ENCODE peak calls at places on chromosomes 4 and X, in four cellular contexts. I, A, V and K are unnamed samples.

GRCh38 chr4:129344058-129344457 is 248.1 kb downstream of the C4orf33 start:
- DNase-seq in I (no peak), A (no peak), V (no peak), K (no peak)

GRCh38 chr4:169823685-169824084 is 65.9 kb upstream of the HPF1 start:
- DNase-seq in I (peak; percentile 66), A (peak; percentile 16), V (peak; percentile 35), K (no peak)

GRCh38 chr4:42515156-42515884 is 118.0 kb downstream of the SHISA3 start:
- DNase-seq in I (no peak), A (no peak), V (no peak), K (no peak)

GRCh38 chr4:174464949-174465348 is 57.3 kb downstream of the HPGD start:
- DNase-seq in I (no peak), A (no peak), V (no peak), K (no peak)

GRCh38 chr4:65654976-65655375 is 15.3 kb downstream of the EPHA5 start:
- DNase-seq in I (no peak), A (no peak), V (no peak), K (no peak)

GRCh38 chr4:15012017-15012788 is 9.9 kb downstream of the CPEB2 start:
- DNase-seq in I (no peak), A (no peak), V (no peak), K (no peak)

GRCh38 chr4:8495803-8496202 is 55.2 kb downstream of the TRMT44 start:
- DNase-seq in I (no peak), A (no peak), V (no peak), K (no peak)

GRCh38 chrX:153469811-153470410 is 465 bp downstream of the HAUS7 start:
- DNase-seq in I (no peak), A (peak; percentile 10), V (no peak), K (peak; percentile 38)

GRCh38 chr4:5460106-5460801 is 248.1 kb downstream of the EVC2 start:
- DNase-seq in I (peak; percentile 17), A (no peak), V (no peak), K (peak; percentile 65)

GRCh38 chr4:56817840-56818491 is 3.5 kb downstream of the SPINK2 start:
- DNase-seq in I (no peak), A (peak; percentile 21), V (no peak), K (no peak)

GRCh38 chr4:98341309-98341708 is 80.1 kb downstream of the RAP1GDS1 start:
- DNase-seq in I (no peak), A (no peak), V (no peak), K (peak; percentile 73)

GRCh38 chrX:140507982-140508305 is 3.1 kb upstream of the SOX3 start:
- DNase-seq in I (peak; percentile 67), A (no peak), V (no peak), K (peak; percentile 76)

GRCh38 chr4:80322716-80323115 is 12.8 kb upstream of the CFAP299 start:
- DNase-seq in I (no peak), A (no peak), V (no peak), K (no peak)
- TF ChIP-seq CTCF in I (no peak), A (no peak), V (peak; percentile 27), K (no peak)

DNA sequence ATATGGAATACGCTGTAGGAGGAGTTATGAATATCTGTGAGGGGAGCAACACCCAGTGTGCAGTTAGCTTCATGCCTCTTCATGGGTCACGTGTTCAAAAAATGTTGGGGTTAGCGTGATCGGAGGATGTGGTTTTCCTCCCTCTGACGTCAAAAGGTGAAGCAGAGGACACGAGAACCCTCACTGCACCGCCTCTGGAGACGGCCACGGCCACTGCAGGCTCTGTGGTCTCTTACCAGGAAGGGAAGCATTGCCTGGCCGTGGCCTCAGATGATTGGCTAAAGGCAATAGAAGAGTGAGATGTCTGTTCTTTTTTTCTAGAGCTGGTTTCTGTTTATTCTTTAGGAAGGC is 28.9 kb downstream of the HTT-AS start:
- DNase-seq in I (no peak), A (peak; percentile 72), V (no peak), K (no peak)
- TF ChIP-seq CTCF in I (no peak), A (no peak), V (no peak), K (no peak)

GRCh38 chr4:25955705-25956104 is 41.7 kb downstream of the SMIM20 start:
- DNase-seq in I (no peak), A (no peak), V (no peak), K (no peak)

GRCh38 chr4:25956260-25956659 is 42.2 kb downstream of the SMIM20 start:
- DNase-seq in I (no peak), A (no peak), V (no peak), K (no peak)

GRCh38 chr4:25954293-25954904 is 40.4 kb downstream of the SMIM20 start:
- DNase-seq in I (no peak), A (no peak), V (no peak), K (no peak)

GRCh38 chr4:25951390-25951952 is 37.5 kb downstream of the SMIM20 start:
- DNase-seq in I (no peak), A (no peak), V (no peak), K (no peak)

GRCh38 chr4:25953740-25954139 is 39.7 kb downstream of the SMIM20 start:
- DNase-seq in I (no peak), A (no peak), V (no peak), K (no peak)
- TF ChIP-seq CTCF in I (no peak), A (no peak), V (no peak), K (no peak)

DNA sequence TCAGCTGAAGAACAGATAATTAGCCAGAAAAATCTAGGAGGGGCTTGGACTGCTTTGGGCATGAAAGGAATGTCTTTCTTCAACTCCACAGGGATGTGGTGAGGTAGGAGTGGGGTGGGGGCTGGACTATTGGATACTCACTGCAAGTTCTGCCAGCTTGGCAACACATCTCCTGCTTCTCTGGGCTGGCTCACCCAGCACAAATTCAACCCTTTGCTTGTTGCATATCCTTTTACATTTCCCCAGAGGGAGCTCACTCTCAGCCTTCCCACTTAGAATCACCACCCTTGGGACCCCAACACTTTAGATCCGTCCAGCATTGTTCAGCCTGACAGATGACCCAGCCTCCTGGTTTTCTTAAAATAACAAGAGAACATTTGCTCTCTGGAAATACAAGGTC is 120.6 kb downstream of the KDR start:
- DNase-seq in I (no peak), A (no peak), V (no peak), K (no peak)
- TF ChIP-seq CTCF in I (no peak), A (no peak), V (no peak), K (no peak)

GRCh38 chrX:115493015-115493414 is 68.0 kb upstream of the PLS3 start:
- DNase-seq in I (no peak), A (no peak), V (no peak), K (no peak)
- TF ChIP-seq CTCF in I (no peak), A (no peak), V (no peak), K (no peak)

DNA sequence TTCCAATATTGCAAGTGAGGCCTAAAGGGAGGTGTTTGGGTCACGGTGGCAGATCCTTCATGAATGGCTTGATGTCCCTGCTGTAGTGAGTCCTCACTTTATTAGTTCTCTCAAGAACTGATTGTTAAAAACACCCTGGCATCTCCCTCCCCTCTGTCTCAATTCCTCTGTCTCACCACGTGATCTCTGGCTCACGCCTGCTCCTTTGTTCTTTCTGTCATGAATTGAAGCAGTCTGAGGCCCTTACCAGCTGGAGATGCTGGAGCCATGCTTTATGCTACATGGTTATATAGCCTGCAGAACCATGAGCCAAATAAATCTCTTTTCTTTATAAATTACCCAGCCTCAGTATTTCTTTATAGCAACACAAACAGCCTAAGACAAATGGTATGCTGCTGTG is 980.7 kb upstream of the GRIA3 start:
- DNase-seq in I (no peak), A (no peak), V (no peak), K (no peak)
- TF ChIP-seq CTCF in I (no peak), A (no peak), V (no peak), K (no peak)

GRCh38 chrX:112147206-112147605 is 64.6 kb upstream of the TRPC5 start:
- DNase-seq in I (peak; percentile 15), A (no peak), V (no peak), K (peak; percentile 24)
- TF ChIP-seq CTCF in I (peak; percentile 69), A (no peak), V (peak; percentile 9), K (peak; percentile 67)

DNA sequence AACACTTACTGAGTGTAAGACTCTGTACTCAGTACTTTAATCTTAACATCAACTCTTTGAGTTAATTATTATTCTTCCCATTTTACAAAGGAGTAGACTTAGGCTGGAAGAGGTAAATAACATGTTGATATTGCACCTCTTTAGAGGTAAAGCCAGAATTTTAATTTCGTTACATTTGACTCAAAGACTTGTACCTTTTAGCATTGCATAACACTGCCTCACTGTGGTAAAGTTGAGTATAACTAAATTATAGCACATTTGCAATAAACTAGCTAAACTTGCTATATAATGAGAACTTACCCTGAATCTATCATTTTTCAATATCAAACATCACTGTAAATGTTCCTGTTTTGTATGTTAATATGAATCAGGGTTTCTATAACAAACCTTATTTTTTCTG is 218.5 kb downstream of the PRR32 start:
- DNase-seq in I (no peak), A (no peak), V (no peak), K (no peak)
- TF ChIP-seq CTCF in I (peak; percentile 68), A (no peak), V (no peak), K (peak; percentile 22)

DNA sequence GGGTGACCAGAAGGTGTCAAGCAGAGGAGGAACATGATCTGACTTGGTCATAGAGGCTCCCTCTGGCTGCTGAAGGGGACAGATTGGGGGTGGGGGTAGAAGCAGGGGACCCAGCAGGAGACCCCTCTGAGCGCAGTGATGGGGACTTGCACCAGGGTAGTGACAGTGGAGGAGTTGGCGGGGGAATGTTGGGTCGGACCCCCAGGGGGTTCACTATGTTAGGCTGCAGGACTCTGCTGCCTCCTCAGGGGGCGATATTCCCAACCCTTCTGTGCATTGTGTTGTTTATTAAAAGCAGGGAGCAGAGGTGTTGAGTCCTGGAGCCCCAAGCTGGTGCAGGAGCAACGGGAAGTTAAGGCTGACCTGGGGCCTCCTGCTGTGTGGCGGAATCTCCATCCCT is 8.8 kb downstream of the WDR13 start:
- DNase-seq in I (no peak), A (no peak), V (no peak), K (no peak)
- TF ChIP-seq CTCF in I (no peak), A (no peak), V (no peak), K (no peak)

GRCh38 chr4:88573995-88574394 is 18.3 kb upstream of the HERC3 start:
- DNase-seq in I (no peak), A (no peak), V (no peak), K (no peak)
- TF ChIP-seq CTCF in I (peak; percentile 35), A (no peak), V (peak; percentile 44), K (no peak)